ENCODE peak calls at places on chromosomes 2 and 18, in four cellular contexts. J is PC-9, G is trophoblast cell, W is OCI-LY7. K is an unnamed sample.

GRCh38 chr2:223835701-223836532 is 1.5 kb downstream of the AP1S3 start:
- DNase-seq in J (peak), G (peak), W (peak), K (no peak)

GRCh38 chr18:38301621-38302020 is 736.0 kb upstream of the CELF4 start:
- DNase-seq in J (no peak), G (peak), W (no peak), K (no peak)

GRCh38 chr2:215384710-215385109 is 51.2 kb downstream of the FN1 start:
- DNase-seq in J (no peak), G (no peak), W (no peak), K (no peak)

GRCh38 chr2:187008111-187008510 is 159.1 kb upstream of the ZSWIM2 start:
- DNase-seq in J (no peak), G (no peak), W (no peak), K (no peak)

GRCh38 chr2:50225021-50225928 is 806.7 kb downstream of the NRXN1 start:
- DNase-seq in J (no peak), G (no peak), W (no peak), K (no peak)

GRCh38 chr2:216687646-216688045 is 7.7 kb downstream of the IGFBP5 start:
- DNase-seq in J (no peak), G (no peak), W (peak), K (no peak)

GRCh38 chr2:227479865-227480475 is 8.0 kb downstream of the AGFG1 start:
- DNase-seq in J (no peak), G (peak), W (peak), K (no peak)

GRCh38 chr2:40666438-40666837 is 214.5 kb upstream of the SLC8A1 start:
- DNase-seq in J (no peak), G (no peak), W (no peak), K (no peak)

GRCh38 chr18:73768043-73768442 is 379.6 kb downstream of the FBXO15 start:
- DNase-seq in J (no peak), G (no peak), W (no peak), K (no peak)

GRCh38 chr18:3499498-3499897 is 49.5 kb downstream of the TGIF1 start:
- DNase-seq in J (no peak), G (no peak), W (no peak), K (no peak)

GRCh38 chr18:43720036-43720435 is 442.7 kb upstream of the SYT4 start:
- DNase-seq in J (peak), G (peak), W (no peak), K (no peak)

GRCh38 chr2:231554748-231555545 is 24.7 kb upstream of the NMUR1 start:
- DNase-seq in J (no peak), G (no peak), W (no peak), K (no peak)

GRCh38 chr2:191217580-191217979 is 27.6 kb upstream of the MYO1B start:
- DNase-seq in J (peak), G (no peak), W (no peak), K (no peak)

GRCh38 chr2:175180701-175181103 is 808 bp downstream of the ATP5MC3 start:
- DNase-seq in J (no peak), G (peak), W (peak), K (no peak)

GRCh38 chr18:57771183-57771582 is 31.9 kb downstream of the ATP8B1 start:
- DNase-seq in J (peak), G (peak), W (no peak), K (no peak)

GRCh38 chr2:220891405-220891804 is 680.7 kb downstream of the EPHA4 start:
- DNase-seq in J (peak), G (peak), W (no peak), K (peak)

GRCh38 chr18:76927216-76927725 is 104.9 kb downstream of the ZNF236 start:
- DNase-seq in J (no peak), G (no peak), W (no peak), K (no peak)

GRCh38 chr2:240339411-240340360 is 95.8 kb upstream of the GPC1 start:
- DNase-seq in J (no peak), G (no peak), W (no peak), K (no peak)

GRCh38 chr2:190334479-190335224 is 8.7 kb upstream of the INPP1 start:
- DNase-seq in J (no peak), G (peak), W (no peak), K (no peak)

GRCh38 chr2:202148515-202149154 is 75.6 kb downstream of the KIAA2012 start:
- DNase-seq in J (no peak), G (no peak), W (no peak), K (no peak)

GRCh38 chr2:194700116-194700515 is 956.9 kb upstream of the SLC39A10 start:
- DNase-seq in J (no peak), G (no peak), W (no peak), K (no peak)

GRCh38 chr18:23824235-23824634 is 135.0 kb downstream of the LAMA3 start:
- DNase-seq in J (no peak), G (peak), W (peak), K (no peak)

GRCh38 chr2:182144780-182145170 is 159.1 kb downstream of the PPP1R1C start:
- DNase-seq in J (no peak), G (no peak), W (no peak), K (no peak)

DNA sequence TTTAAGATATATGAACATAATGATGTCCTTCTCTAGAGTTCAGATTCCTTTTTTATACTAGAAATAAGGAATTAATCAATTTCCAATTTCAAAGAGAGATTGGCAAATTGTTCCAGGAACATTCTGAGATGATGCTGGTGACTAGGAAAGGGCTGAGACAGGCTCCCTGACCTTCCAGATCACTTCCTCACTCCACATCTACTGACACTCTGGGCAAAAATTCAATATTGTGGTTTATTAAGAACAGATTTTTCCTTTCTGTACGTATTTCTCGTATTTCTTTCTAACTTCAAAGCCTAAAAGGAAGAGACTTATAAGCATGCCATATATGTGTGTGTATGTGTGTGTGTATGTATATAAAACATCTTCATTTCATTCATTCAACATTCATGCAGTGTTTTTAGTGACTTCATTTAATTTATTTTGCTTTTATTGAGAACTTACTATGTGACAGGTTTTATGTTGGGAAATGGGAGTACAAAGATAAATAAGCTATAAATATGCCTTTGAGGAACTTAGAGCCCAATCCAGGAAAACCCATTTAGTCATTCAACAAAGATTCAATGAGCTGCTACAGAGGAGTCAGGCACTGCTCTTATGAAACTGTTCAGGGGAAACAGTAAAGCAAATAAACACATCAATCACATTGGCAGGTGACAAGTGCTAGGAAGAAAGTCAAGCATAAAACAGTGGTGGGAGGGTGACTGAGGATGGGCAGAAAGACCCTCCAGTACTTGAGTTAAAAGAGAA is 137.9 kb downstream of the RDH14 start:
- DNase-seq in J (no peak), G (no peak), W (no peak), K (no peak)
- H2AFZ ChIP-seq in J (no peak), G (no peak), W (no peak), K (no peak)

GRCh38 chr2:11506611-11506969 is 27.3 kb upstream of the GREB1 start:
- DNase-seq in J (no peak), G (no peak), W (no peak), K (no peak)
- H3K4me2 ChIP-seq in J (no peak), G (no peak), W (no peak), K (no peak)

DNA sequence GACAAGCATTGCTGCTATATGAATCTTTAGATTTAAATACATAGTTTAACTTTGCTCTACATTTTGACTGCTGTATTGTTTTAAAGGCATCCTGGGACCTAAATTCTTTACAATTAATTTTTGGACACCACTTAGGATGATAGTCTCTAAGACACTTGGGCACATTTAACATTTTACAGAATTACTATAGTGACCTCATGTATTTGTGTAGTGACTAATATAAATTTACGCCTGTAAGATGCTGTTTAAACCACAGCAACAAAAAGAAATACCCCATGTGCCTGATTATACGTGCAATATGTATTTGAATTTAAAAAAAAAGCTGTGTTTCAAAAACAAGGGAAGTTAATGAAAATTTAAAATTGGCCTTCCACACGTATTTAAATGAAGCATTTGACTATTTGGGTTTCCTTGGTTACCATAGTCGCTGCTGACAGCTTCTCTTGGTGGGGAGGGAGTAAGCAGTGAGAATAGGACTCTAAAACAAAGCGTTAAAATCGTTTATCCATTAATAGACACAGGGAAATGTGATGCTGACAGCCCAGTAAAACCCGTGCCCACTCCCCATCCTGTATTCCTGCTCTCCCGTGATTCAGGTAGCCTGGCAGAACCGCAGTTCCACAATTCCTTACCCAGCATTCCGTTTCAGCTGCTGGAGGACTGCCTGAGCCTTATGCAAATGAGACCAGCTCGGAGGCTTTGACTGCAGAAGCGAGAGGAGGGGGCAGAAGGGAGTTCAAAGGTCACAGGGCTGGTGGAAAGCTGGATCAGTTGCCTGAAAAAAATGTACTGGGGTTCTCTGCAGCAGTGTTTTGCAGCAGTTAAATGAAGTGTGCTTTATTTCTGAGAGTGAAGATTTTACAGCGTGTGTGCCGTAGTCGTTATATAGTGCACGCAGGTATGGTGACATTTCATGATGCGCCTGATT is 104.3 kb downstream of the CSRNP3 start:
- DNase-seq in J (no peak), G (peak), W (peak), K (no peak)
- H3K27ac ChIP-seq in J (no peak), G (no peak), W (peak), K (no peak)

GRCh38 chr18:79403723-79404566 is 8.2 kb downstream of the NFATC1 start:
- DNase-seq in J (peak), G (peak), W (no peak), K (no peak)
- H2AFZ ChIP-seq in J (no peak), G (no peak), W (no peak), K (no peak)

GRCh38 chr2:197210450-197210849 is 100.1 kb downstream of the ANKRD44 start:
- DNase-seq in J (no peak), G (no peak), W (no peak), K (no peak)
- H3K4me2 ChIP-seq in J (peak), G (no peak), W (peak), K (no peak)

GRCh38 chr2:70006447-70006784 is 45.0 kb upstream of the ASPRV1 start:
- DNase-seq in J (no peak), G (no peak), W (no peak), K (no peak)

GRCh38 chr2:70007151-70007550 is 45.7 kb upstream of the ASPRV1 start:
- DNase-seq in J (no peak), G (peak), W (no peak), K (no peak)

GRCh38 chr2:70003093-70003830 is 41.8 kb upstream of the ASPRV1 start:
- DNase-seq in J (no peak), G (no peak), W (no peak), K (no peak)

GRCh38 chr2:70008290-70008689 is 46.9 kb upstream of the ASPRV1 start:
- DNase-seq in J (no peak), G (no peak), W (no peak), K (no peak)

DNA sequence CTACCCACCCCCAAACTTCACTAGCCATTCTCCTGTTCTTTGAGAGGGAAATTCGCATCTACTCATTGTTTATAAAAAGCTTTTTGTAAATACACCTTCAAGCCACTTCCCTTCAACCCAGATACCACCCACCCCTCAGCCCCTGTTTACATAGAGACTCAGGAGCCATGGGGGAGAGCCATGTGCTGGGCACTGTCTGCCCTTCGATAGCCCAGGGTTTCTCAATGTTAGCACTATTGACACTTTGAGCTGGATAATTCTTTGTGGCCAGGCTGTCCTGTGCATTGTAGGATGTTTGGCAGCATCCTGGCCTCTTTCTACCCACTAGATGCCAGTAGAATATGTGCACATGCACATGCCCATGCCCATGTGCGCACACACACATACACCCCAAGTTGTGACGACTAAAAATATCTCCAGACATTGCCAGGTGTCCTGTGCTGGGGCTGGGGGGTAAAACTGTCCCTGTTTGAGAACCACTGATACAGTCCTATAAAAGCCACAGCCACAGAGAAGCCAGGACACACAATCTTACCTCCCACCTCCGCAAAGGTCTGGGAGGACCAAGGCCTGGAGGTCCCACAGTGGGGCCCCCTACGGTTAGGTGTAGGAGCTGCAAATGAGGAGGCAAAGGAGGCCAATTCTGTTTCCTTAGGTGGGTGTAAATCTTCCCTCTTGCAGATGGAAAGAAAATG is 44.5 kb upstream of the ASPRV1 start:
- DNase-seq in J (no peak), G (no peak), W (no peak), K (no peak)
- H3K27ac ChIP-seq in J (no peak), G (no peak), W (no peak), K (no peak)

DNA sequence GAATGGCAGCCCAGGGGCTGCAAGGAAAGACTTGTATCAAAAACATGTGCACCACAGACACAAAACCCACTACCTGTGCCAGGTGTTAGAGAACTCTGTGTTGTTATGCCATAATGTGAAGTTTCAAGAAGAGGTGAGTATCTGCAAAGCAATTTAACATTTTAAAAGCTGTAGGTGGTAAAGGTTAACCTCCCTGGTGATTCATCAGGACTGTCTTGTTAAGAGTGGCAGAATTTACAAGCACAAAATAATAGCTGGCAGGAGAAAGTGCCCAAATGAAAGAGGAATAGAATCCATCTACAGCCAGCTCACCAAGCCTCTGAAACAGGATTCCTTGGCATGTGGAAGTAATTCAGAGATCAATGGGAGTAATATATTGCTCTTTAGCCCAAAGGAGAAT is 230.7 kb downstream of the AFF3 start:
- DNase-seq in J (no peak), G (no peak), W (no peak), K (no peak)
- H2AFZ ChIP-seq in J (no peak), G (no peak), W (no peak), K (no peak)

GRCh38 chr2:47272905-47273758 is 118.0 kb upstream of the STPG4 start:
- DNase-seq in J (peak), G (no peak), W (no peak), K (no peak)
- H3K4me2 ChIP-seq in J (peak), G (peak), W (no peak), K (peak)

DNA sequence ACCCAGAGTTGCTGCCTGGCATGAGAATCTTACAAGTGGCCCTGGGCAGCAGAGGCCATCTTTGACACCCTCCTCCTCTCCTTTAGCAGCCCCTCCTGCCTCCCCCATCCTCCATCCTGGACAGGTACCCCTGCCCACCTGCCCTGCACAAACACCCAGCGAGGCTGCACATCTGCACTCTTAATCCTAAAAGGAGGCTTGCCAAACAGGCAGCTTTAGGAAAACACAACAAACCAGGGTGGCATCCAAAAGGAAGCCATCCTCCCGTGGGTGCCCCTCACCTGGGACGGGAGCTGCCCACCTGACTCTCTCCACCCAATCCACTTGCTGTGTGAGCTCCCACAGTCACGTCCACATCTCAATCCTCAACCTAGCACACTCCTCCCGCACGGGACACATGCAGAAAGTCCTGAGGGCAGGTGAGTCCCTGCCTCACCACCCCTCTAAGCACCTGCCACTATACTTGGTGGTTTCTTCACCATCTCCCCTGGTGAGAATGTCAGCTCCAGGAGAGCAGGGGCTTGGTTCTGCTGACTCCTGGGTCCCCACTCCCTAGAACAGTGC is 5.8 kb downstream of the BIN1 start:
- DNase-seq in J (no peak), G (no peak), W (no peak), K (no peak)
- H3K27ac ChIP-seq in J (peak), G (no peak), W (no peak), K (no peak)

K was measured in keratinocyte.